ENCODE peak calls at places on chromosomes 1 and 21, in five cellular contexts. N is BJ, S is neural progenitor cell, I is hepatocyte, E is A549. H is an unnamed sample.

GRCh38 chr1:185733818-185734709 is at the start of gene HMCN1:
- DNase-seq in S (peak), N (no peak), E (peak), I (peak), H (peak)

GRCh38 chr1:233586301-233586700 is 27.6 kb upstream of the KCNK1 start:
- DNase-seq in N (no peak), E (no peak), I (no peak), S (no peak), H (no peak)

GRCh38 chr1:84632975-84633427 is 57.3 kb downstream of the SSX2IP start:
- DNase-seq in S (no peak), N (no peak), I (peak), E (peak), H (no peak)

GRCh38 chr1:151621351-151621750 is 9.5 kb downstream of the SNX27 start:
- DNase-seq in N (no peak), S (no peak), E (no peak), I (peak), H (no peak)

GRCh38 chr1:17521946-17522612 is 17.4 kb upstream of the ARHGEF10L start:
- DNase-seq in S (no peak), E (no peak), I (no peak), N (no peak), H (no peak)

GRCh38 chr1:45326627-45327591 is at the start of gene HPDL:
- DNase-seq in N (no peak), E (peak), I (peak), S (peak), H (peak)

GRCh38 chr1:3611170-3612019 is at the start of gene MEGF6:
- DNase-seq in I (peak), N (no peak), S (peak), E (peak), H (peak)

GRCh38 chr21:18041012-18041411 is 203.6 kb upstream of the CHODL start:
- DNase-seq in N (no peak), I (peak), E (no peak), S (peak), H (no peak)

GRCh38 chr1:233431753-233432403 is 104.4 kb downstream of the MAP3K21 start:
- DNase-seq in S (no peak), E (no peak), N (no peak), I (no peak), H (no peak)

GRCh38 chr1:245614476-245614875 is 459.7 kb downstream of the KIF26B start:
- DNase-seq in S (no peak), N (no peak), I (no peak), E (no peak), H (no peak)

GRCh38 chr1:164101802-164102201 is 457.2 kb upstream of the PBX1 start:
- DNase-seq in E (no peak), I (no peak), N (no peak), S (no peak), H (peak)

GRCh38 chr1:200150721-200151120 is 123.2 kb downstream of the NR5A2 start:
- DNase-seq in E (peak), S (no peak), N (peak), I (peak), H (no peak)

GRCh38 chr1:44250113-44250781 is 37.0 kb downstream of the DMAP1 start:
- DNase-seq in I (no peak), N (no peak), S (no peak), E (no peak), H (no peak)

GRCh38 chr1:67317803-67318202 is 10.1 kb downstream of the IL12RB2 start:
- DNase-seq in E (no peak), N (no peak), I (no peak), S (no peak), H (no peak)

GRCh38 chr1:165845992-165846748 is 18.8 kb downstream of the UCK2 start:
- DNase-seq in I (no peak), E (no peak), N (no peak), S (no peak), H (no peak)

GRCh38 chr1:27487927-27488522 is 1.9 kb downstream of the WASF2 start:
- DNase-seq in S (no peak), N (no peak), E (no peak), I (no peak), H (no peak)

GRCh38 chr1:40592107-40592773 is 60.8 kb downstream of the ZNF684 start:
- DNase-seq in S (peak), I (peak), N (no peak), E (no peak), H (no peak)

GRCh38 chr21:40658237-40658636 is 188.7 kb downstream of the DSCAM start:
- DNase-seq in E (no peak), S (no peak), N (no peak), I (peak), H (no peak)

GRCh38 chr1:40980453-40981121 is 1.1 kb downstream of the CTPS1 start:
- DNase-seq in E (no peak), N (no peak), S (peak), I (peak), H (peak)